ENCODE peak calls at places on chromosomes 5 and 9, in four cellular contexts. K is mesendoderm, S is H1, Z is neuronal stem cell. L is an unnamed sample.

GRCh38 chr5:172531704-172532026 is 77.3 kb upstream of the SH3PXD2B start:
- DNase-seq in Z (no peak), K (no peak), S (no peak), L (no peak)

GRCh38 chr9:85114799-85115198 is 445.3 kb downstream of the NTRK2 start:
- DNase-seq in K (no peak), S (no peak), Z (no peak), L (no peak)

GRCh38 chr5:27125856-27126255 is 87.5 kb upstream of the CDH9 start:
- DNase-seq in K (peak; percentile 5), S (no peak), Z (no peak), L (no peak)

GRCh38 chr5:117803533-117803932 is 1184.8 kb downstream of the DTWD2 start:
- DNase-seq in S (no peak), K (no peak), Z (no peak), L (peak; percentile 83)

GRCh38 chr9:2337602-2338001 is 284.0 kb upstream of the VLDLR start:
- DNase-seq in K (no peak), Z (no peak), S (no peak), L (no peak)

GRCh38 chr5:88290801-88291200 is 22.2 kb upstream of the TMEM161B start:
- DNase-seq in K (no peak), Z (no peak), S (no peak), L (peak; percentile 10)

GRCh38 chr5:14267166-14267838 is 124.2 kb downstream of the TRIO start:
- DNase-seq in Z (no peak), K (peak; percentile 94), S (no peak), L (no peak)

GRCh38 chr5:135031146-135031812 is 2.7 kb downstream of the PITX1 start:
- DNase-seq in K (peak; percentile 92), Z (no peak), S (no peak), L (peak; percentile 65)

GRCh38 chr5:173789031-173789920 is 98.9 kb upstream of the CPEB4 start:
- DNase-seq in Z (no peak), S (no peak), K (no peak), L (peak; percentile 76)

GRCh38 chr9:74001382-74001781 is 495.8 kb upstream of the RORB start:
- DNase-seq in Z (no peak), S (no peak), K (no peak), L (no peak)

GRCh38 chr5:134549714-134550113 is 24.2 kb downstream of the JADE2 start:
- DNase-seq in Z (no peak), S (no peak), K (no peak), L (no peak)

DNA sequence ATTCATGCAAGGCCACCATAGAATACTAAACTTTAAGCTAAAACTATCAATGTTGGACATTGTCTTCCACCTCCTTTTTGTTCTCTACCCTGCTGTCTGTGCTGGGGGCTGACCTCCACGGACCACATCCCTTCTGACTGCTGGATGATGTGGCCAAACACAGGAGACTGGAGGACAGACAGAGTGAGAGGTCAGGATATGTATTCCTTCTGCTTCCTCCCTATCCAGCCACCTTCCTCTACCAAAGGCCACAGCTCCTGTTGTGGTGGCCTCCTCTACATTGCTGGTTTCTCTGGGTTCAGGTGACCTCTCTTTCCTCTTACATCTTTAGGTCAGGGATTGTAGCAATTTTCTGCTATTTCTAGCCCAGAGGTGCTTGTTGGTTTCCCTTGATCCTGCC is 148.1 kb downstream of the ACTBL2 start:
- DNase-seq in K (no peak), Z (no peak), S (no peak), L (no peak)
- H3K4ac ChIP-seq in K (no peak overlapping the region), Z (no peak overlapping the region), S (no peak overlapping the region), L (no peak overlapping the region)

GRCh38 chr9:88978034-88978433 is 13.2 kb upstream of the S1PR3 start:
- DNase-seq in K (peak; percentile 47), Z (no peak), S (no peak), L (peak; percentile 57)

GRCh38 chr9:88980732-88981336 is 10.4 kb upstream of the S1PR3 start:
- DNase-seq in Z (no peak), S (no peak), K (no peak), L (no peak)

GRCh38 chr9:88979791-88980190 is 11.5 kb upstream of the S1PR3 start:
- DNase-seq in S (no peak), Z (no peak), K (no peak), L (no peak)

GRCh38 chr9:88976888-88977257 is 14.4 kb upstream of the S1PR3 start:
- DNase-seq in S (no peak), Z (no peak), K (no peak), L (no peak)

DNA sequence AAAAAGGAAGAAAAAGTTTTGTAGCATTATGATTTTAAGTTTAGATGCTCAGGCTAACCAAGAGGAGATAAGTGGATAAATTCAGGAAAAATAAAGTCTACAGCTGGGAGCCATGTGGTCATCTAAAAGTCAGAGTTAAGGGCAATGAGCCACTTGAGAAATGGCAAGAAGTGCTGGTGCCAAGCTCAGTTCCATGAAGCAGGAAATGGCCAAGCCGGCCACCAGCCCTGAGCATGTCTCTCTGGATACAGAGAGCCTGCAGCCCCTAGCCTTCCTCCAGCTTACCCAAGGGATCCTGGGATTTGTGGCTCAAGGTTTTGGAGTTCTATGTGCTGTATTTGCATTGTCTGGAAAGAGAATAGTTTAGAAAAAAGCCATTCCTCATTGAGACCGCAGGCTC is 12.2 kb upstream of the S1PR3 start:
- DNase-seq in S (no peak), K (no peak), Z (no peak), L (no peak)
- H3K18ac ChIP-seq in S (no peak overlapping the region), K (no peak overlapping the region), Z (no peak overlapping the region), L (no peak overlapping the region)

DNA sequence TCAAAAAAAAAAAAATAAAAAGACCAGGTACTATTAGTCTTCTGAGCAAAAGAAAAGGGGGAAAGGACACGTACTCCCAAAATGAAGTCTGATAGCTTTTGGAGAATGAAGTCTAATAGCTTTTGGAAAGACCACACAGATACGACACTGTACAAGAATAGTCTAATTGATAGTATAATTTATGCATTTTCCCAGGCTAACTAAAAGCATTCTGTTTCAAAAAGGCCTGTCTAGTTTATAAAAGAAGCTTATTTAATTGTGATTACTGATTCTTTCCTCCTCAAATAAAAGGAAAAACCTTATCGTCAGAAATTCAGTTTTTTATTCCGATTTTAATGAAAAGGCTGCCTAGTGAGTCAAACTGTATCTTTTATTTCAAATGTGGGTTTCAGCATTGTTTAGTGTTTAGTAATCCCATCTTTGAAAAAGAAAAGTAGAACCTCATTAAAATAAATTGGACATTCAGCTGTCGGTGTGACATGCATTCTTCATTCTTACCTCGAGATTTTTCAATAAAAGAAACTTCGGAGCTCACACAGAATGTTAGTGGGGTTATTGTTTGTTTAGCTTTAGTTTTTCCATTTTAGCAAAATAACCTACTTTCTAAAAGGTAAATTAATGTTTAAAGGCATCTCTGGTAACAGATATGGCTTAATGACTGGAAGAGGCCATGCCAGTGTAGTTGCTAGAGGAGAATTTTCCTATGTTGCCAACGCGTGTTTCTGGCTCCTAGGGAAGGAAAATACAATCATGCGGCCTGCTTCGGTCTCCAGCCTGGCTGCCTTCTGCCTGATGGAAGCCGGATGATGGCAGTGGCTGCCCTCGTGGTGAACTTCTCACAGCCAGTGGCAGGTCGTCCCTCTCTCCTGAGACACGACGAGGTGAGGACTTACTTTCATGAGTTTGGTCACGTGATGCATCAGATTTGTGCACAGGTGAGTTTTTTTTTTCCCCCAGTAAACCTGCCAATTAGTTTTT is 70.0 kb downstream of the NLN start:
- DNase-seq in K (no peak), Z (no peak), S (no peak), L (no peak)
- H3K4ac ChIP-seq in K (no peak overlapping the region), Z (no peak overlapping the region), S (no peak overlapping the region), L (no peak overlapping the region)

GRCh38 chr9:98328770-98329169 is 73.3 kb upstream of the TBC1D2 start:
- DNase-seq in K (no peak), S (no peak), Z (no peak), L (no peak)
- H3K18ac ChIP-seq in K (no peak overlapping the region), S (no peak overlapping the region), Z (no peak overlapping the region), L (no peak overlapping the region)

GRCh38 chr5:43123887-43124286 is 3.2 kb downstream of the ZNF131 start:
- DNase-seq in K (no peak), Z (no peak), S (no peak), L (no peak)

GRCh38 chr5:43115968-43116367 is 4.7 kb upstream of the ZNF131 start:
- DNase-seq in S (no peak), K (no peak), Z (no peak), L (no peak)

GRCh38 chr5:43117092-43117491 is 3.6 kb upstream of the ZNF131 start:
- DNase-seq in S (no peak), K (no peak), Z (no peak), L (no peak)

GRCh38 chr5:43121565-43122484 is 1.1 kb downstream of the ZNF131 start:
- DNase-seq in Z (peak; percentile 3), S (no peak), K (peak; percentile 27), L (peak; percentile 81)

DNA sequence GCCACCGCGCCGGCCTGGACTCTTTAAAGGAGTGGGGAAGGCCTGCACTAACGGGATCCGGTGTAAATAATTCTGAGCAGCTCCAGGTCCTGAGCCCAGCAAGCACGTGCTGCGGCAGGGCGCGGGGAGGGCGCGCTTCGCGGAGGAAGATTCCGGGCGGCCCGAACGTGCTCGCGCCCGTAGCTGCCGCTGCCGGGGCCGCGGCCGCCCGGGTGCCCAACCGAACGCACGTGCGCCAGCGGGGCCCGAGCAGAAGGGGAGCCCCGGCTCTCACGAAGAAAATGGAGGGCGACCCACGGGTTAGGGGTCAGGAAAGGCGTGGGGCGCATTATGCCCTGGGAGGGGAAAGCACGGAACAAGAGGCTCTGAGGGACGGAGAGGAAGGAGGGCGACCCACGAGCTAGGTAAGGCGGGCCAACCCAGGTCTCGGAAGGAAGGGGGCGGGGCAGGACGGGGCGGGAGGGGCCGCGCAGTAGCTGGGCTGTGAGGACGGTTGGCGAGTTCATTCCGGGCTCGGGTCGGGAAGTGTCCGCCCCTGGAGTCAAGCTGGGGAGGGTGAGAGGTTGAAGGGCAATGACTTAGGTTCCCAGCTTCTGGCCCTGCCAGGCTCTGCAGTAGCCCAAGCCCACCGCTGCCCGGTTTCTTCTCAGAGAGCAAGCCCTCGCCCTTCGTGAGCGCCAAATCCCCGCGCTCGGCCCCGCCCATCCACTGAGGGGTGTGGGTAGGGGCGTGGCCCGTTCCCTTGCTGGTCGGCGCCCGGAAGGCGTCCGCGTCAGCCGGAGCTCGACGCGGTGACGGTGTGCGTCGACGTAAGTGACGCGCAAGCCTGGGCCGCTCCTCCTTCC is at the start of gene ZNF131:
- DNase-seq in S (peak; percentile 89), K (peak; percentile 98), Z (peak; percentile 94), L (peak; percentile 97)
- H3K4ac ChIP-seq in S (no peak within 1 kb of the TSS), K (no peak within 1 kb of the TSS), Z (no peak within 1 kb of the TSS), L (peak within 1 kb of the TSS; percentile 70)

DNA sequence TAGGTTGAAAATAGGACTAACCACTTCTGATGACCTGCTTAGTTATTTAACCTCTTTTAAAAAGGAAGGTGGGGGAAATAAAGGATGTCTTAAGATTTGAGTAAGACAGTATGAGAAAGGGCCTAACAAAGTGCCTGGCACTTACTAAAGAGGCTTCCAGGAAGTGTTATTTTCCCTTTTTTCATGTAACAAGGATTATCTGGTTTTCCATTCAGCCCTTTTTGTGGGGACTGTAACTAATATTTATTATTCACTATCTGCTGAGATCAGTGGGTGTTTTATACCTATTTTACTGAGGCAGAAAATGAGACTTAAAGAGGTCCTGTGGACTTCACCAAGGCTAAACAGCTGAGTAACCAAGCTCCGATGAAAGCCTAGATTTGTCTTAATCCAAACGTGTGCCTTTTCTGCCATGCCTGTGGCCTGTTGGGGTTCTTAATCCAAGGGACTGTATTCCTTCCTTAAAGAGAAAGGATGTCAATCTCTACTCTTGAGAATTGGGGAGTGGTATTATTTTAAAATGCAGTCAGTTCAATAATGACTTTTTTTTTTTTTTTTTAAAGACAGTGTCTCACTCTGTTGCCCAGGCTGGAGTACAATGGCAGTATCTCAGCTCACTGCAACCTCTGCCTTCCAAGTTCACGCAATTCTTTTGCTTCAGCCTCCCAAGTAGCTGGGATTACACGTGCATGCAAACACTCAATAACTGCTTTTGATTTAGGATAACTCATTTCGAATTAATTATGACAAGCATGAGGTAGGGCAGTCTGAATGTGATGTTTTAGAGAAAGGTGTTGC is 6.5 kb downstream of the JMY start:
- DNase-seq in K (no peak), Z (no peak), S (no peak), L (no peak)
- H3K18ac ChIP-seq in K (no peak overlapping the region), Z (no peak overlapping the region), S (no peak overlapping the region), L (no peak overlapping the region)

L was measured in mesenchymal stem cell.